ENCODE peak calls at places on chromosomes 2 and 18, in six cellular contexts. C is OCI-LY7, Q is astrocyte of the spinal cord, Y is hepatocyte, Z is PC-9, E is lower lobe of right lung. S is an unnamed sample.

GRCh38 chr2:74532222-74532621 is 2.5 kb downstream of the HTRA2 start:
- DNase-seq in C (peak), Q (peak), Y (no peak), Z (no peak), E (no peak), S (peak)

GRCh38 chr18:62328775-62329525 is 3.8 kb downstream of the TNFRSF11A start:
- DNase-seq in C (no peak), Q (no peak), Y (no peak), Z (no peak), E (no peak), S (no peak)

GRCh38 chr2:106552966-106553365 is 65.8 kb downstream of the CD8B2 start:
- DNase-seq in C (no peak), Q (no peak), Y (no peak), Z (no peak), E (no peak), S (no peak)

GRCh38 chr2:160674076-160674630 is 180.5 kb upstream of the RBMS1 start:
- DNase-seq in C (no peak), Q (peak), Y (no peak), Z (no peak), E (no peak), S (no peak)

GRCh38 chr2:148927010-148927409 is 52.0 kb downstream of the KIF5C start:
- DNase-seq in C (no peak), Q (no peak), Y (peak), Z (no peak), E (peak), S (no peak)

GRCh38 chr2:39408351-39409136 is 28.5 kb downstream of the MAP4K3 start:
- DNase-seq in C (no peak), Q (no peak), Y (no peak), Z (no peak), E (no peak), S (no peak)

GRCh38 chr2:210195066-210195852 is 24.1 kb upstream of the KANSL1L start:
- DNase-seq in C (peak), Q (peak), Y (peak), Z (no peak), E (no peak), S (peak)

GRCh38 chr2:231325826-231326225 is 69.7 kb upstream of the B3GNT7 start:
- DNase-seq in C (no peak), Q (no peak), Y (no peak), Z (no peak), E (no peak), S (no peak)

GRCh38 chr2:147231607-147232006 is 613.2 kb upstream of the ACVR2A start:
- DNase-seq in C (peak), Q (no peak), Y (no peak), Z (no peak), E (no peak), S (no peak)

GRCh38 chr2:172531309-172531708 is 24.6 kb upstream of the PDK1 start:
- DNase-seq in C (no peak), Q (no peak), Y (no peak), Z (no peak), E (no peak), S (no peak)

GRCh38 chr2:189763908-189764661 is 1.5 kb upstream of the OSGEPL1 start:
- DNase-seq in C (peak), Q (peak), Y (peak), Z (no peak), E (no peak), S (peak)
- H3K4me3 ChIP-seq in C (peak), Q (no peak), Y (no peak), Z (peak), E (no peak), S (no peak)

DNA sequence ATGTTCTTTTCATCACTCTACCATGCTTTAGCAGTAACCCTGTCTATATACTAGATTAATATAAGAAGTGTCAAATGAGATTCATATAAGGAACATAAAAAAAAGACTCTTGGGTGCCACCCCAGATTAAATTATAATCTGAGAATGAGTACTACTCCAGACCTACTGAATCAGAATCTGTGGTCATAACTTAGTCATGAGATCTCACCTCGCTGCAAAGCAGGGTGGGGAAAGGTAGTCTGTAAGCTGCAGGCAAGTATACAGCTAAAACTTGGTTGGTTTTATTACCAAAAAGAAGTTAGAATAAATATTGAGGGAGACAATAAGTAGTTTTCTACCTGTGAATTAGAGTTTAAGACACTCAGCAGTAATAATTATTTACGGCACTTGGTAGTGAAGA is 175.6 kb downstream of the PARD3B start:
- DNase-seq in C (no peak), Q (no peak), Y (no peak), Z (no peak), E (no peak), S (no peak)
- TF ChIP-seq CTCF in C (no peak), Q (no peak), Y (no peak), Z (no peak), E (no peak), S (no peak)

DNA sequence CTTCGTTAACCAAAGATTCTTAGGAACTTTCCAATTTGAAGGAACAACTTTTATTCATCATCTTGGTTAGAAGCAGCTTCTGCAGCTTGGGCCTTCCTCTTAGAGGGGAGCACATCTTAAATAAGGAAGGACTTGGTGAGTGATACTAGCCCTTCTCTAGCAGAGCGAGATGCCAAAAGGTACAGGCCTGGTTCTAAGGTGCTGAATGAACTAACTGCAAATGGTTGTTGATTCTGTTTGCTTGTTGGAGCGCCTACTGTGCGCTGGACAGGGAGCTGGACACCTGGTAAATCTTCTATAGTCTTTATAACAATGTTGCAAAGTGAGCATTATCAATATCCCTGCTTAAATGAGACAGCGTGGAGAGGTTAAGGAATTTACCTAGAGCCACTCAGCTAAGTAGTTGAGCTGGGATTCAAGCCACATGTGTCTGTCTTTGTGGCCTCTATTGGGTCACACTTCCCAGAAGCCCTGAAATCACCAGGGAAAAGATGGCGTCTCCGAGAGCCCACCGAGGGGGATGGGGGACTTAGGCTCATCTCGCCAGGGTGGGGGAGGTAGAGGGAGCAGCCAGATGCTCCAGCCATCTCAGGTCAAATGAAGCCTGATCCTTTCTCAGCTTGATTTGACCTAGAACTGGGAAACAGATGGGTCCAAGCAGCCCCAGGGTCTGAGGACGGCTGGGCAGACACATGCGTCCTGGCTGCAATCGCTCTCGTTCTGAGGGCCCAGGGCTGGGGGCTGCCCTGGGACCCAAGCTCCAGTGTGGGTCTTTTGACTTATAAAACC is 127.3 kb downstream of the MYCN start:
- DNase-seq in C (no peak), Q (no peak), Y (no peak), Z (no peak), E (no peak), S (no peak)
- H3K4me3 ChIP-seq in C (no peak), Q (no peak), Y (no peak), Z (no peak), E (no peak), S (no peak)

GRCh38 chr2:122238006-122238559 is 482.6 kb downstream of the TSN start:
- DNase-seq in C (no peak), Q (no peak), Y (no peak), Z (no peak), E (no peak), S (no peak)

GRCh38 chr2:122239440-122239839 is 484.0 kb downstream of the TSN start:
- DNase-seq in C (no peak), Q (no peak), Y (no peak), Z (no peak), E (no peak), S (no peak)

GRCh38 chr2:122233372-122233771 is 477.9 kb downstream of the TSN start:
- DNase-seq in C (no peak), Q (no peak), Y (no peak), Z (no peak), E (no peak), S (no peak)

GRCh38 chr2:122236152-122236892 is 480.9 kb downstream of the TSN start:
- DNase-seq in C (no peak), Q (no peak), Y (no peak), Z (peak), E (no peak), S (peak)

DNA sequence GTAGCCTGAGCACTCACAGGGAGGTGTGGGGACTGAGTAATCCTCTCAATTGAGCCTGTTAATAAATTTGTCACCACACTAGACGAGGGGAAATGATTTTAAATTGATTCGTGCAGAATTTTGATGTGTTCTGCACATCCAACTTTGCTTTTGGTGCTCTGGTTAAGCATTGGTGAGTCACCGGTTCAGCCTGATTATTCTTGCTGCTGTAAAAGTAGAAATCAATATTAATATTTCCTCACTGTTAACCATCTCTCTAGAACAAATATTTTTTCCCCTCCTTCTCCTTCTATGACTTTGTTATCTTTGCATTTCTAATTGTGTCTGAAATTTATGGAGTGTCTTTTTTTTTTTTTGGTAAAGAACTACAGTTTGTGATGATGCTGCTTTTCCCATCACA is 482.1 kb downstream of the TSN start:
- DNase-seq in C (no peak), Q (no peak), Y (no peak), Z (no peak), E (no peak), S (no peak)
- TF ChIP-seq CTCF in C (no peak), Q (no peak), Y (no peak), Z (no peak), E (no peak), S (no peak)

DNA sequence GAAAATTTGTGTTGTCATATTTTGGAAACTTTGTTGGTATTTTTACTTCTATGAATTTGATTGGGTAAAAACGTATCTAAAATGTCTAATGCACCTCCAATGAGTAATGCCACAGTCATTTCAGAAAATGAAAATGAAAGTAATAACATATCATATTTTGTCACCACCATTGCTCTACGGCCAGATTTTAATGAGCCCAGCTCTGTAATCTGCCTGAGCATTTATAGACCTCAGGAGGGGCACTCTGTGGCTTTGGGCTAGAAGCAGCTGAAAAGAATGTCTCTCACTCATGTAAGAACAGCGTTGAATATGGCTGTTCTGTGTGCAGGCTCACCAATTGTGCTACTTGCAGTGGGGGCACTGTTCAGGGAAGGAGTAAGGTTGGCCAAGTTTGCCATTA is 32.7 kb upstream of the ABCA12 start:
- DNase-seq in C (no peak), Q (peak), Y (no peak), Z (no peak), E (no peak), S (peak)
- H3K4me3 ChIP-seq in C (no peak), Q (no peak), Y (no peak), Z (peak), E (peak), S (peak)

GRCh38 chr18:73283032-73283431 is 415.2 kb upstream of the NETO1 start:
- DNase-seq in C (no peak), Q (peak), Y (no peak), Z (no peak), E (no peak), S (peak)

GRCh38 chr18:73283788-73284187 is 416.0 kb upstream of the NETO1 start:
- DNase-seq in C (no peak), Q (peak), Y (no peak), Z (no peak), E (no peak), S (peak)

GRCh38 chr18:73288813-73289212 is 421.0 kb upstream of the NETO1 start:
- DNase-seq in C (no peak), Q (no peak), Y (no peak), Z (peak), E (no peak), S (no peak)
- TF ChIP-seq CTCF in C (no peak), Q (no peak), Y (no peak), Z (no peak), E (no peak), S (no peak)

DNA sequence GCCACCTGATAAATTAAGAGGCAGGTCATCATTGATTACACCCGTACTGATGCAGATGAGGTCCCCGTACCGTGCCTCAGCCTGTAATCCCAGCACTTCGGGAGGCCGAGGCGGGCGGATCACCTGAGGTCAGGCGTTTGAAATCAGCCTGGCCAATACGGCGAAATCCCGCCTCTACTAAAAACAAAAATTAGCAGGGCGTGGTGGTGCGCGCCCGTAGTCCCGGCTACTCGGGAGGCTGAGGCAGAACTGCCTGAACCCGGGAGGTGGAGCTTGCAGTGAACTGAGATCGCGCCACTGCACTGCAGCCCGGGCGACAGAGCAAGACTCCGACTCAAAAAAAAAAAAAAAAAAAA is 683 bp upstream of the ENOSF1 start:
- DNase-seq in C (no peak), Q (no peak), Y (no peak), Z (no peak), E (no peak), S (no peak)
- H3K4me3 ChIP-seq in C (no peak), Q (peak), Y (peak), Z (peak), E (peak), S (peak)

GRCh38 chr2:28393115-28393836 is 618 bp downstream of the FOSL2 start:
- DNase-seq in C (no peak), Q (peak), Y (peak), Z (peak), E (peak), S (peak)
- TF ChIP-seq CTCF in C (no peak), Q (no peak), Y (no peak), Z (no peak), E (no peak), S (no peak)

GRCh38 chr2:215638687-215639086 is 202.8 kb upstream of the FN1 start:
- DNase-seq in C (no peak), Q (no peak), Y (no peak), Z (no peak), E (no peak), S (no peak)

GRCh38 chr2:215644233-215644929 is 208.5 kb upstream of the FN1 start:
- DNase-seq in C (no peak), Q (no peak), Y (no peak), Z (no peak), E (no peak), S (no peak)
- H3K4me3 ChIP-seq in C (no peak), Q (no peak), Y (no peak), Z (no peak), E (no peak), S (no peak)

DNA sequence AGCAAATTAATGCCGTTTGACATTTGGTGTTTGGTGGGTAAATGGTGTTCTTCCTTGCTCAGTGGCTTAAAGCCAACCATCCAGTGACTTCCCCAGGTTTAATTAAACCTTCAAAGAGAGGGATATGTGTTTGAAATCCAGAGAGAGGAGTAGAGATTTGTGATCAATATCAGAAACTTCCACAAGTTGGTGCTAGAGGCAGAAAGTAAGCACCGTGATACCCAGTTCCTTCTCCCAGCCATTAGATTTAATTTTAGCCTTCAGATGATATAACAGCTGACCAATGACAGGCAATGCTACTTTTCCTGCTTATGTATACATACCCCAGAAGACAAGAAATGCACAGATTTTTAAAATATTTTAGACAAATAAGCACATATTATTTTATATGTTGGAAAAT is 398.5 kb downstream of the CDH2 start:
- DNase-seq in C (no peak), Q (peak), Y (peak), Z (no peak), E (no peak), S (peak)
- TF ChIP-seq CTCF in C (peak), Q (peak), Y (peak), Z (no peak), E (no peak), S (peak)